ENCODE peak calls at places on chromosomes 1 and 21, in eight cellular contexts. B, E, W, D, P, C, Y and S are unnamed samples.

GRCh38 chr1:17563494-17564281 is 24.2 kb downstream of the ARHGEF10L start:
- DNase-seq in P (no peak), C (no peak), Y (no peak), D (no peak), E (no peak), W (no peak), B (no peak), S (no peak)

GRCh38 chr1:23421752-23422312 is 2.7 kb downstream of the TCEA3 start:
- DNase-seq in E (peak; percentile 74), W (no peak), B (peak; percentile 65), D (no peak), C (no peak), P (no peak), Y (peak; percentile 83), S (peak; percentile 81)

GRCh38 chr1:5990913-5991783 is 1.1 kb downstream of the NPHP4 start:
- DNase-seq in C (peak; percentile 35), E (peak; percentile 20), P (peak; percentile 25), B (peak; percentile 52), D (no peak), Y (peak; percentile 15), W (peak; percentile 72), S (peak; percentile 36)

GRCh38 chr1:185397183-185397582 is 80.1 kb upstream of the IVNS1ABP start:
- DNase-seq in Y (no peak), P (no peak), W (no peak), D (no peak), E (no peak), C (no peak), B (no peak), S (no peak)

GRCh38 chr1:170707959-170708666 is 44.2 kb downstream of the PRRX1 start:
- DNase-seq in W (no peak), E (peak; percentile 93), B (no peak), P (no peak), D (peak; percentile 12), Y (peak; percentile 96), C (no peak), S (peak; percentile 90)

GRCh38 chr1:234978397-234979291 is 150.0 kb downstream of the TOMM20 start:
- DNase-seq in Y (peak; percentile 75), P (peak; percentile 73), E (peak; percentile 80), W (no peak), C (peak; percentile 45), D (peak; percentile 77), B (peak; percentile 87), S (peak; percentile 95)

GRCh38 chr1:194289569-194290266 is 1103.3 kb upstream of the B3GALT2 start:
- DNase-seq in E (no peak), C (no peak), W (peak; percentile 6), P (no peak), D (peak; percentile 58), B (peak; percentile 18), Y (no peak), S (no peak)

GRCh38 chr1:233373226-233373625 is 45.7 kb downstream of the MAP3K21 start:
- DNase-seq in C (no peak), Y (no peak), D (no peak), B (no peak), W (no peak), E (no peak), P (no peak), S (no peak)

GRCh38 chr1:232473319-232473718 is 156.6 kb downstream of the SIPA1L2 start:
- DNase-seq in B (no peak), E (peak; percentile 58), W (peak; percentile 58), Y (peak; percentile 61), P (no peak), C (no peak), D (no peak), S (peak; percentile 58)

GRCh38 chr1:119914071-119914470 is 17.8 kb upstream of the ADAM30 start:
- DNase-seq in Y (peak; percentile 29), D (no peak), C (no peak), W (no peak), B (no peak), E (no peak), P (no peak), S (no peak)

GRCh38 chr21:27647401-27647800 is 680.5 kb upstream of the ADAMTS5 start:
- DNase-seq in C (no peak), W (no peak), P (no peak), Y (no peak), E (peak; percentile 37), B (no peak), D (no peak), S (peak; percentile 58)

GRCh38 chr1:53878492-53879105 is 11.0 kb downstream of the YIPF1 start:
- DNase-seq in D (no peak), Y (peak; percentile 70), P (no peak), E (peak; percentile 75), W (peak; percentile 68), B (no peak), C (no peak), S (peak; percentile 82)

GRCh38 chr21:17730782-17731181 is 88.4 kb downstream of the C21orf91 start:
- DNase-seq in D (no peak), C (no peak), W (no peak), P (no peak), E (peak; percentile 34), B (no peak), Y (peak; percentile 3), S (peak; percentile 82)

GRCh38 chr1:220243947-220244346 is 28.3 kb downstream of the RAB3GAP2 start:
- DNase-seq in P (no peak), E (no peak), B (no peak), Y (no peak), C (no peak), D (no peak), W (no peak), S (no peak)

GRCh38 chr1:17075470-17076255 is 21.8 kb upstream of the SDHB start:
- DNase-seq in W (peak; percentile 84), P (no peak), B (peak; percentile 51), E (peak; percentile 31), D (no peak), Y (no peak), C (no peak), S (peak; percentile 32)

GRCh38 chr1:178645157-178645825 is 79.8 kb upstream of the RALGPS2 start:
- DNase-seq in W (peak; percentile 40), E (no peak), B (no peak), Y (no peak), P (no peak), C (no peak), D (no peak), S (no peak)

GRCh38 chr1:178644308-178645120 is 80.5 kb upstream of the RALGPS2 start:
- DNase-seq in D (no peak), C (peak; percentile 56), E (peak; percentile 54), P (no peak), B (peak; percentile 40), Y (no peak), W (no peak), S (peak; percentile 73)

GRCh38 chr1:178645826-178646200 is 79.2 kb upstream of the RALGPS2 start:
- DNase-seq in P (no peak), B (no peak), Y (peak; percentile 91), D (no peak), W (no peak), C (no peak), E (no peak), S (peak; percentile 58)

GRCh38 chr1:178646821-178647220 is 78.2 kb upstream of the RALGPS2 start:
- DNase-seq in D (no peak), B (no peak), C (no peak), Y (peak; percentile 24), W (no peak), E (no peak), P (no peak), S (no peak)

DNA sequence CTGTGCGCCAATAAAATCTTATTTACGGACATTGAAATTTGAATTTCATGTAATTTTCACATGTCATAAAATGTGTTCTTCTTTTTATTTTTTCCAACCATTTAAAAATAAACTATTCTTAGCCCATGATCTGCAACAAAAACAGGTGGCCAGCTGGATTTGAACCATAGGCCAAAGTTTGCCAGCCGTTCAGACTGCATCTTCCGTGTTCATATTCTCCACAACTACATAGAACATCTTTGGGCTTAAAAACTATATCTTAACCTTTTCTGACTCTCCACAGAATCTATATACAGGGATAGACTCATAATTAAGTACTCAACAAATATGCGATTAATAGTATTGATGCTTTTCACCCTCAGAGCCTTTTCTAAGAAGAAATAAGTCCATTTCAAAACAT is 81.2 kb upstream of the RALGPS2 start:
- DNase-seq in D (no peak), P (no peak), C (no peak), B (no peak), W (no peak), Y (no peak), E (no peak), S (no peak)
- H3K4me3 ChIP-seq in D (no peak overlapping the region), P (no peak overlapping the region), C (no peak overlapping the region), B (no peak overlapping the region), W (no peak overlapping the region), Y (no peak overlapping the region), E (no peak overlapping the region), S (no peak overlapping the region)

GRCh38 chr1:152461544-152461943 is 47.5 kb upstream of the CRNN start:
- DNase-seq in D (peak; percentile 21), P (no peak), B (peak; percentile 66), W (peak; percentile 84), C (peak; percentile 45), Y (peak; percentile 75), E (peak; percentile 75), S (peak; percentile 73)

GRCh38 chr1:152458384-152459185 is 44.5 kb upstream of the CRNN start:
- DNase-seq in C (peak; percentile 84), Y (peak; percentile 75), P (peak; percentile 55), B (peak; percentile 84), E (peak; percentile 87), W (peak; percentile 88), D (peak; percentile 53), S (peak; percentile 87)

GRCh38 chr1:152459596-152460528 is 45.8 kb upstream of the CRNN start:
- DNase-seq in C (peak; percentile 72), W (peak; percentile 80), E (peak; percentile 78), Y (peak; percentile 76), D (peak; percentile 91), P (peak; percentile 57), B (peak; percentile 69), S (peak; percentile 79)

GRCh38 chr1:152462636-152463035 is 48.0 kb upstream of the LCE5A start:
- DNase-seq in P (no peak), Y (no peak), E (no peak), B (no peak), D (no peak), W (no peak), C (no peak), S (no peak)

GRCh38 chr1:152460529-152460899 is 46.5 kb upstream of the CRNN start:
- DNase-seq in C (no peak), D (no peak), Y (no peak), W (no peak), B (no peak), E (no peak), P (no peak), S (no peak)
- TF ChIP-seq CTCF in C (peak; percentile 9), D (no peak), Y (no peak), W (peak; percentile 5), B (no peak), E (no peak), P (no peak), S (no peak)

GRCh38 chr21:44815852-44816628 is 1.8 kb downstream of the SUMO3 start:
- DNase-seq in D (no peak), Y (no peak), E (no peak), B (no peak), P (no peak), C (no peak), W (no peak), S (no peak)
- H3K4me3 ChIP-seq in D (no peak overlapping the region), Y (peak overlapping the region; percentile 27), E (no peak overlapping the region), B (no peak overlapping the region), P (no peak overlapping the region), C (peak overlapping the region; percentile 57), W (no peak overlapping the region), S (no peak overlapping the region)

GRCh38 chr1:190436615-190437014 is 41.0 kb downstream of the BRINP3 start:
- DNase-seq in C (no peak), Y (no peak), W (no peak), D (no peak), E (peak; percentile 61), P (no peak), B (no peak), S (peak; percentile 63)
- TF ChIP-seq CTCF in C (no peak), Y (no peak), W (peak; percentile 27), D (peak; percentile 20), E (peak; percentile 38), P (peak; percentile 35), B (no peak), S (peak; percentile 48)

GRCh38 chr1:27868932-27869718 is 3.2 kb upstream of the THEMIS2 start:
- DNase-seq in B (no peak), C (no peak), W (no peak), Y (no peak), D (no peak), E (no peak), P (no peak), S (no peak)
- H3K4me3 ChIP-seq in B (no peak overlapping the region), C (no peak overlapping the region), W (no peak overlapping the region), Y (no peak overlapping the region), D (peak overlapping the region; percentile 10), E (no peak overlapping the region), P (no peak overlapping the region), S (no peak overlapping the region)